ENCODE peak calls at places on chromosomes 6 and 20, in seven cellular contexts. T is CD8-positive, alpha-beta T cell; F is cardiac muscle cell; K is mesothelial cell of epicardium; J is Calu3; H is fibroblast of lung; U is activated B cell treated with CpG ODN at 0.5 μM for 24 hours. G is an unnamed sample.

GRCh38 chr6:13375360-13375878 is 47.1 kb upstream of the TBC1D7 start:
- DNase-seq in F (no peak), J (no peak), T (no peak), K (no peak), U (no peak), H (no peak), G (peak; percentile 42)

GRCh38 chr6:163459007-163459406 is 44.5 kb downstream of the QKI start:
- DNase-seq in J (no peak), U (no peak), T (no peak), F (no peak), K (no peak), H (no peak), G (no peak)

GRCh38 chr6:95227301-95227700 is 350.0 kb upstream of the MANEA start:
- DNase-seq in J (no peak), H (no peak), U (no peak), T (no peak), F (no peak), K (no peak), G (no peak)

GRCh38 chr6:11711644-11711993 is 67.0 kb downstream of the ADTRP start:
- DNase-seq in F (no peak), H (peak; percentile 5), U (no peak), K (no peak), J (no peak), T (peak; percentile 49), G (no peak)

GRCh38 chr6:12328701-12329100 is 38.5 kb downstream of the EDN1 start:
- DNase-seq in U (no peak), T (no peak), J (no peak), H (no peak), F (no peak), K (no peak), G (peak; percentile 74)

GRCh38 chr6:116672306-116672705 is 3.7 kb upstream of the ZUP1 start:
- DNase-seq in H (no peak), F (no peak), K (no peak), U (no peak), J (no peak), T (no peak), G (no peak)

GRCh38 chr6:143449731-143450452 is 603 bp downstream of the ADAT2 start:
- DNase-seq in F (peak; percentile 60), K (peak; percentile 39), T (peak; percentile 47), H (peak; percentile 59), U (peak; percentile 34), J (peak; percentile 15), G (peak; percentile 46)

GRCh38 chr20:41359541-41360011 is 7.0 kb downstream of the EMILIN3 start:
- DNase-seq in U (no peak), J (no peak), F (no peak), K (no peak), H (no peak), T (no peak), G (no peak)

GRCh38 chr6:6712258-6712978 is 123.9 kb downstream of the LY86 start:
- DNase-seq in K (no peak), T (no peak), F (peak; percentile 85), J (peak; percentile 64), H (peak; percentile 96), U (no peak), G (peak; percentile 96)

GRCh38 chr6:21396313-21396712 is 197.2 kb upstream of the SOX4 start:
- DNase-seq in J (no peak), T (no peak), F (peak; percentile 69), H (peak; percentile 52), K (no peak), U (no peak), G (peak; percentile 9)

GRCh38 chr6:34132486-34133185 is 13.3 kb downstream of the GRM4 start:
- DNase-seq in H (peak; percentile 18), K (peak; percentile 85), F (peak; percentile 45), U (no peak), J (peak; percentile 77), T (peak; percentile 33), G (peak; percentile 45)

GRCh38 chr20:51142448-51142847 is 119.5 kb upstream of the KCNG1 start:
- DNase-seq in H (no peak), K (no peak), U (no peak), T (no peak), J (peak; percentile 48), F (no peak), G (no peak)

GRCh38 chr6:33707771-33708170 is 3.7 kb downstream of the UQCC2 start:
- DNase-seq in H (no peak), J (no peak), K (no peak), U (no peak), T (no peak), F (no peak), G (no peak)

GRCh38 chr20:2752631-2753455 is 47.6 kb downstream of the CPXM1 start:
- DNase-seq in T (peak; percentile 44), K (peak; percentile 60), F (peak; percentile 57), H (peak; percentile 28), U (no peak), J (peak; percentile 31), G (peak; percentile 44)

GRCh38 chr6:34912715-34913464 is 23.8 kb downstream of the ANKS1A start:
- DNase-seq in T (peak; percentile 31), F (peak; percentile 62), U (no peak), J (peak; percentile 32), H (peak; percentile 59), K (no peak), G (peak; percentile 52)

GRCh38 chr20:59698598-59698997 is 94.3 kb downstream of the PHACTR3 start:
- DNase-seq in U (no peak), J (no peak), T (no peak), H (no peak), K (no peak), F (no peak), G (no peak)

GRCh38 chr6:25086500-25087091 is 150.8 kb upstream of the RIPOR2 start:
- DNase-seq in T (no peak), J (no peak), H (no peak), U (no peak), K (no peak), F (no peak), G (no peak)

GRCh38 chr6:161228096-161228495 is 45.8 kb downstream of the AGPAT4 start:
- DNase-seq in J (no peak), U (no peak), T (no peak), F (no peak), K (no peak), H (no peak), G (no peak)

GRCh38 chr20:4082406-4083102 is 67.2 kb upstream of the RNF24 start:
- DNase-seq in F (peak; percentile 93), T (peak; percentile 49), H (peak; percentile 86), K (no peak), J (no peak), U (peak; percentile 26), G (no peak)

GRCh38 chr6:21377356-21377755 is 216.2 kb upstream of the SOX4 start:
- DNase-seq in T (no peak), J (no peak), K (no peak), F (no peak), U (no peak), H (no peak), G (no peak)

GRCh38 chr6:165515963-165516624 is 146.9 kb downstream of the PDE10A start:
- DNase-seq in U (no peak), H (peak; percentile 40), T (no peak), F (peak; percentile 63), J (no peak), K (no peak), G (peak; percentile 47)

GRCh38 chr6:166627875-166628849 is 1.1 kb upstream of the RPS6KA2 start:
- DNase-seq in F (peak; percentile 61), H (peak; percentile 47), U (peak; percentile 56), K (no peak), J (peak; percentile 54), T (peak; percentile 58), G (peak; percentile 27)

GRCh38 chr20:11034025-11034424 is 360.2 kb upstream of the JAG1 start:
- DNase-seq in K (no peak), T (no peak), H (no peak), U (no peak), F (no peak), J (no peak), G (no peak)

GRCh38 chr6:155248021-155249001 is 15.5 kb upstream of the CLDN20 start:
- DNase-seq in T (peak; percentile 30), U (no peak), F (peak; percentile 78), K (peak; percentile 55), J (peak; percentile 16), H (peak; percentile 80), G (peak; percentile 54)
- TF ChIP-seq CTCF in T (no peak), U (no peak), F (peak; percentile 79), K (peak; percentile 44), J (peak; percentile 34), H (peak; percentile 92), G (peak; percentile 62)

DNA sequence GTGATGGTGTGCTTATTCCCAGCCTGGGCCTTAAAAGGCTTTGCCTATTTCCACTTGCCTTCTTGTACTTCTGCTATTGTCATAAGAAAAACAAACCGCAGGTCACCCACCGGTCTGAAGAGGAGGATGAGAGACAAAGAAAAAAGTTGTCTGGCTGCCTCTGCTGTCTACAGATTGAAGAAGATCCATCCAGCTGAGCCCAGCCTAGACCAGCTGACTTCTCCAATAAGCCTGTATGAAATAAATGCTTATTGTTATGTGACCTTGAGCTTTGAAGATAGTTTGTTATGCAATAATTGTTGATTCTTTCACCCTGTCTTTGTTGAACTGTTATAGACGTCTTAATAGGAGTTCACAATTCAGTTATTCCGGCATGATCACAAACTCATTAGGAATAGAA is 223.8 kb upstream of the PRSS16 start:
- DNase-seq in H (no peak), J (no peak), U (no peak), T (no peak), F (no peak), K (no peak), G (no peak)
- TF ChIP-seq CTCF in H (no peak), J (no peak), U (no peak), T (no peak), F (no peak), K (no peak), G (no peak)

GRCh38 chr6:37783831-37784584 is 35.5 kb upstream of the ZFAND3 start:
- DNase-seq in H (peak; percentile 51), J (no peak), T (no peak), U (peak; percentile 19), F (peak; percentile 55), K (no peak), G (no peak)
- TF ChIP-seq CTCF in H (no peak), J (no peak), T (no peak), U (no peak), F (peak; percentile 24), K (no peak), G (no peak)

GRCh38 chr6:66851930-66852329 is 1144.9 kb upstream of the EYS start:
- DNase-seq in F (no peak), U (no peak), H (peak; percentile 56), K (no peak), T (no peak), J (no peak), G (peak; percentile 15)

GRCh38 chr6:66848244-66848953 is 1141.4 kb upstream of the EYS start:
- DNase-seq in F (no peak), T (no peak), K (no peak), H (no peak), U (no peak), J (no peak), G (no peak)

GRCh38 chr6:66849843-66850242 is 1142.8 kb upstream of the EYS start:
- DNase-seq in J (no peak), H (peak; percentile 26), K (no peak), U (no peak), T (no peak), F (no peak), G (no peak)

GRCh38 chr6:66858196-66858595 is 1151.2 kb upstream of the EYS start:
- DNase-seq in H (no peak), T (no peak), K (no peak), J (no peak), F (no peak), U (no peak), G (no peak)

DNA sequence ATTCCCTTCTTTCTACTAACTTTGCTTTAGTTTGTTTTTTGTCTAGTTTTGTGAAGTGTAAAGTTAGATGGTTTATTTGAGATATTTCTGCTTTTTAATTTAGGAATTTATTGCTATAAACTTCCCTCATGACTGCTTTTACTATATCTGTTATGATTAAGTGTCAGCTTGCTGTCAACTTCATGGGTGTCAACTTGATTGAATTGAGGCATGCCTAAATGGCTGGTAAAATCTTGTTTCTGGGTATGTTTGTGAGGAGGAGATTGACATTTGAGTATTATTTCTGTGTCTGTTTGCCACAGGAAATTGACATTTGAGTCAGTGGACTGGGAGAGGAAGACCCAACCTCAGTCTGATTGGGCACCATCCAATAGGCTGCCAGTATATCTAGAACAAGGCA is 1147.0 kb upstream of the EYS start:
- DNase-seq in H (no peak), K (no peak), F (no peak), U (no peak), J (no peak), T (no peak), G (no peak)
- TF ChIP-seq CTCF in H (no peak), K (no peak), F (no peak), U (no peak), J (no peak), T (no peak), G (no peak)